ENCODE peak calls at places on chromosomes 1 and 21, in four cellular contexts. B, R, Z and M are unnamed samples.

GRCh38 chr1:2346691-2347408 is 44.5 kb downstream of the MORN1 start:
- DNase-seq in B (no peak), R (no peak), Z (no peak), M (no peak)

GRCh38 chr21:37737497-37737896 is 178.8 kb downstream of the KCNJ6 start:
- DNase-seq in Z (no peak), B (no peak), R (no peak), M (no peak)

GRCh38 chr1:54987830-54988705 is 7.6 kb downstream of the TMEM61 start:
- DNase-seq in Z (no peak), R (no peak), B (no peak), M (no peak)

GRCh38 chr1:149936992-149937705 is 470 bp upstream of the MTMR11 start:
- DNase-seq in R (peak; percentile 68), B (peak; percentile 72), Z (peak; percentile 32), M (peak; percentile 35)

GRCh38 chr21:37149411-37149810 is 76.4 kb downstream of the TTC3 start:
- DNase-seq in R (no peak), B (no peak), Z (no peak), M (no peak)

GRCh38 chr1:99447716-99448115 is 183.4 kb downstream of the PLPPR4 start:
- DNase-seq in R (no peak), B (no peak), Z (no peak), M (no peak)

GRCh38 chr1:41239988-41240610 is 2.0 kb downstream of the SCMH1 start:
- DNase-seq in R (no peak), B (no peak), Z (no peak), M (no peak)

GRCh38 chr1:208979776-208980175 is 603.7 kb upstream of the CAMK1G start:
- DNase-seq in Z (no peak), B (no peak), R (no peak), M (no peak)

GRCh38 chr1:17020502-17020901 is 8.8 kb upstream of the ATP13A2 start:
- DNase-seq in B (no peak), R (no peak), Z (peak; percentile 55), M (no peak)

GRCh38 chr1:228368801-228369607 is 37.6 kb downstream of the TRIM11 start:
- DNase-seq in Z (no peak), B (no peak), R (no peak), M (no peak)

GRCh38 chr1:3856923-3857790 is at the start of the genes CEP104 and DFFB:
- DNase-seq in R (peak; percentile 98), B (peak; percentile 97), Z (peak; percentile 98), M (peak; percentile 97)
- TF ChIP-seq POLR2A in R (no peak), B (peak; percentile 74), Z (peak; percentile 70), M (peak; percentile 71)

GRCh38 chr1:201647094-201647493 is 108.2 kb downstream of the NAV1 start:
- DNase-seq in R (no peak), B (no peak), Z (no peak), M (no peak)
- TF ChIP-seq POLR2A in R (no peak), B (no peak), Z (no peak), M (no peak)

GRCh38 chr1:180228648-180229482 is 1.2 kb upstream of the LHX4 start:
- DNase-seq in B (no peak), Z (no peak), R (no peak), M (no peak)
- TF ChIP-seq POLR2A in B (no peak), Z (no peak), R (no peak), M (no peak)

GRCh38 chr1:77889240-77889637 is 815 bp downstream of the NEXN start:
- DNase-seq in R (no peak), B (no peak), Z (no peak), M (no peak)

GRCh38 chr1:77891200-77891599 is 2.8 kb downstream of the NEXN start:
- DNase-seq in R (no peak), B (no peak), Z (no peak), M (no peak)

GRCh38 chr1:77888429-77889239 is at the start of gene NEXN:
- DNase-seq in B (peak; percentile 58), Z (peak; percentile 43), R (peak; percentile 65), M (peak; percentile 38)

GRCh38 chr1:77888071-77888428 is 374 bp upstream of the NEXN start:
- DNase-seq in R (no peak), Z (no peak), B (no peak), M (no peak)

GRCh38 chr1:77889671-77890070 is 1.2 kb downstream of the NEXN start:
- DNase-seq in Z (no peak), R (no peak), B (no peak), M (no peak)
- TF ChIP-seq POLR2A in Z (no peak), R (no peak), B (no peak), M (no peak)

DNA sequence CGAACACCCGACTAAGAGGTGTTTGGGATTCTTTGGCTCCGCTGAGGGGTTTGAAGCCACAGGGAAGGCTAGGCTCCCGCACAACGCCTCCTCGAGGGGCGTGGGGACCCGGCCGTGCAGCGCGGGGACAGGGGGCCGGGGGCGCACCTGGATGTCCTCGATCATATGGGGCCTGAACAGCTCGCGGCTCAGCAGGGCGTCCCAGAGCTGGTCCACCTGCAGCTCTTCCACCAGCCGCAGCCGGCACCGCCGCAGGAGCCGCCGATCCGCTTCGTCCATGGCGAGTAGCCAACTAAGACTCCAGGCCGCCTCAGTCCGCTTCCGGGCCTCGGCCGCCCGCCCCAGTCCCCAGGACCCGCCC is at the start of gene CASP9:
- DNase-seq in B (no peak), R (no peak), Z (no peak), M (peak; percentile 78)
- TF ChIP-seq POLR2A in B (peak; percentile 66), R (no peak), Z (peak; percentile 58), M (peak; percentile 45)